ENCODE peak calls at places on chromosomes 5 and 9, in four cellular contexts. One of them, this sample, is unnamed.

GRCh38 chr9:124297553-124297905 is 39.8 kb downstream of the NEK6 start:
- DNase-seq in IMR-90: peak
- DNase-seq in neuronal stem cell: no peak
- DNase-seq in H1: peak
- DNase-seq in this sample: peak

GRCh38 chr5:65288657-65289056 is 193.1 kb downstream of the ADAMTS6 start:
- DNase-seq in neuronal stem cell: no peak
- DNase-seq in IMR-90: no peak
- DNase-seq in H1: no peak
- DNase-seq in this sample: no peak

GRCh38 chr9:27125936-27126335 is 16.9 kb downstream of the TEK start:
- DNase-seq in H1: no peak
- DNase-seq in neuronal stem cell: no peak
- DNase-seq in IMR-90: peak
- DNase-seq in this sample: no peak

GRCh38 chr9:117377046-117377445 is 37.8 kb downstream of the ASTN2 start:
- DNase-seq in neuronal stem cell: no peak
- DNase-seq in H1: no peak
- DNase-seq in IMR-90: no peak
- DNase-seq in this sample: peak

GRCh38 chr5:167595196-167595595 is 696.2 kb upstream of the WWC1 start:
- DNase-seq in neuronal stem cell: no peak
- DNase-seq in IMR-90: no peak
- DNase-seq in H1: no peak
- DNase-seq in this sample: no peak

GRCh38 chr9:18861599-18862546 is 171.1 kb downstream of the SAXO1 start:
- DNase-seq in neuronal stem cell: peak
- DNase-seq in IMR-90: peak
- DNase-seq in H1: peak
- DNase-seq in this sample: peak

GRCh38 chr5:55220433-55221185 is 6.5 kb downstream of the MCIDAS start:
- DNase-seq in neuronal stem cell: no peak
- DNase-seq in H1: peak
- DNase-seq in IMR-90: no peak
- DNase-seq in this sample: peak

GRCh38 chr5:10452768-10453331 is 11.2 kb downstream of the ROPN1L start:
- DNase-seq in neuronal stem cell: peak
- DNase-seq in IMR-90: peak
- DNase-seq in H1: no peak
- DNase-seq in this sample: peak

GRCh38 chr5:12460493-12461261 is 556.4 kb upstream of the CTNND2 start:
- DNase-seq in neuronal stem cell: no peak
- DNase-seq in IMR-90: no peak
- DNase-seq in H1: no peak
- DNase-seq in this sample: no peak

GRCh38 chr5:157732130-157732783 is 1.0 kb downstream of the THG1L start:
- DNase-seq in H1: no peak
- DNase-seq in neuronal stem cell: no peak
- DNase-seq in IMR-90: no peak
- DNase-seq in this sample: no peak

GRCh38 chr5:157734466-157734865 is 3.2 kb downstream of the THG1L start:
- DNase-seq in H1: no peak
- DNase-seq in neuronal stem cell: no peak
- DNase-seq in IMR-90: no peak
- DNase-seq in this sample: no peak

GRCh38 chr5:157731272-157732129 is at the start of gene THG1L:
- DNase-seq in H1: peak
- DNase-seq in IMR-90: peak
- DNase-seq in neuronal stem cell: peak
- DNase-seq in this sample: peak

GRCh38 chr5:157730900-157731271 is 334 bp upstream of the THG1L start:
- DNase-seq in H1: no peak
- DNase-seq in neuronal stem cell: no peak
- DNase-seq in IMR-90: no peak
- DNase-seq in this sample: no peak

DNA sequence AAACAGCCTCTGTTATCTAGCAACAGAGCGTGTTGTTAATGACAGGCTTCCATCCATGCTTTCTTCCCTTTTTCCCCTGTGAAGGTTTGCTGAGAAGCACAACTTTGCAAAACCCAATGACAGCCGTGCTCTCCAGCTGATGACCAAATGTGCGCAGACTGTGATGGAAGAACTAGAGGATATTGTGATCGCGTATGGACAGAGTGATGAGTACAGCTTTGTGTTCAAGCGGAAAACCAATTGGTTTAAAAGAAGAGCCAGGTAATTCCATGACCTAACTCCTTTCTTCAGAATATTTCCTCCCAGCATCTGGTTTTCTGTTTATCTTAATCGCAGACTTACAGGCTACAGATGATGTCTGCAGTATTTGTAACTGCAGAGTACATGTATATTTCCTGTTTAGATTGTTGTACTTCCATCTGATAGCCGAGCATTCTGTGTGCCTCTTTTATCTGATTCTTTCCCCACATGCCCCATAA is 1.6 kb downstream of the THG1L start:
- DNase-seq in H1: no peak
- DNase-seq in IMR-90: no peak
- DNase-seq in neuronal stem cell: no peak
- DNase-seq in this sample: no peak
- H3K4me2 ChIP-seq in H1: no peak
- H3K4me2 ChIP-seq in IMR-90: no peak
- H3K4me2 ChIP-seq in neuronal stem cell: no peak
- H3K4me2 ChIP-seq in this sample: no peak

DNA sequence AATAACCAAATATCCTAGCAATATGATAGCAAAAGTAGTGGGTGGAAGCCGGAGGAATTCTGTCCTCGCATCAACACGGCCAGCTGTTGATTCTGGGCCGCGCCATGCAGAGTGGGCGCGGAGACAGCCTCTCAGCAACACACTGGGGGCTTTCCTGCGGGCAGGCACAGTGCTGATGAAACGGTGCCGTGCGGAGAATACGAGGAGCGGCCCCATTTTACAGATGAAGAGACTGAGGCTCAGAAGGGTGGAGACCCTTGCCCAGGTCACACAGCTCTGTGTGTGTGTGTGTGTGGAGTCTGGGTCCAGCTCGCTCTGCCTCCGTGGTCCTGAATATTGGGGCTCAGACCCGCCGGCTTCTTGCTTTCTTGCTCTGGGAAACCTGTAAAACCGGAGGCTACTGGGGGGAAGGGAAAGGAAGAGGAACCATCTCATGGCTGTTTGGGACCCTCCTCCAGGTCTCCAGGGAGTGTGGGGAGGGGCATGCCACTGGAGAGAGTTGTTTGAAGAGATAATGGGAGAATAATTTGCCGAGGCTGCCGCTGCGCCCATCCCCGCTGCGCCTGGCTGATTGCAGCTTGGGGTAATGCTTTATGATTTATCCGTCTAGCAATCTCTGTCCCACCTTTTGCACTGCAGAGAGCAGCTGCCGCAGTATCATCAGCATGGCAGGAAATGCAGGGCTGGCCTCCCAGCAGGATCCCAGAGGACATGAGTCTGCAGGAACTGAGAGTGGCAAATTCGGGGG is 36.6 kb downstream of the NCS1 start:
- DNase-seq in IMR-90: no peak
- DNase-seq in neuronal stem cell: no peak
- DNase-seq in H1: peak
- DNase-seq in this sample: no peak
- H3K4ac ChIP-seq in IMR-90: no peak
- H3K4ac ChIP-seq in neuronal stem cell: no peak
- H3K4ac ChIP-seq in H1: no peak
- H3K4ac ChIP-seq in this sample: no peak

DNA sequence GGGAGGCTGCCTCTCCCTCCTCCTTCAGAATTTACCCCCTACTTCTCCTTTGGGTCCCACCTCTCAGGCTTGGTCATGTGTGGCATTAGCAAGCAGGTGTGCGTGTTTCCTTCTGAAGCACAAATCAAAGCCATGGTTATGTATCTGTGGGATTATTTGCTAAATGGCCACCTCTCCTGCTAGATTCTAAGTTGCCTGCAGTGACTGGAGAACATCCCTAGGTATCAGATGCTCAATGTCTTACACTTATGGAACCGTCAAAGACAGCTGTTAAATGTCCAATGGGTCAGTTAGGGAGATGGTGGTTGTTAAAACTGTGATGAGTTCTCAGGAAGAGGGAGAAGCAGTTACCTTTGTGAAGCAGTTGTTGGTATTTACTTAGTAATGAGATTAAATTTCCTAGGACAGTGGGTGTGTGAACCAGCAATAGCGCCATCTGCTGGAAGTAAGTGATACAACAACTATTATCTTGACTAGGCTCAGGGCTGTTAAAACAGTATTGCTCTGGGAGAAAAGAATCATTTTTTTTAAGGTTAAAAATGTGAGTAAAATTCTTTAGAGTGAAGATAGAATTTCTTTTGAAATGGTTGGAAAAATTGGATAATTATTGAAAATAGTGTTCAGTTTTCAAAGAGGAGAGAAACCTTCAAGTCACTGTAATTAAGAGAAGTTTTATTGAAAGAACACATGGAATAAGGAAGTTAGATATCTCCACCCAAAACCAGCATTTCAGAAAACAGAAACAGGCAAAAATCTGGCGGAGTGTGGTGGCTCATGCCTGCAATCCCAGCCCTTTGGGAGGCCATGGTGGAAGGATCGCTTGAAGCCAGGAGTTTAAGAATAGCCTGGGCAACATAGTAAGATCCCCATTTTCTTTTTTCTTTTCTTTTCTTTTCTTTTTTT is 71.3 kb downstream of the TMC1 start:
- DNase-seq in IMR-90: peak
- DNase-seq in H1: peak
- DNase-seq in neuronal stem cell: peak
- DNase-seq in this sample: peak
- H3K4me2 ChIP-seq in IMR-90: no peak
- H3K4me2 ChIP-seq in H1: no peak
- H3K4me2 ChIP-seq in neuronal stem cell: no peak
- H3K4me2 ChIP-seq in this sample: no peak

GRCh38 chr5:1634337-1634661 is 110.5 kb upstream of the LPCAT1 start:
- DNase-seq in neuronal stem cell: no peak
- DNase-seq in H1: no peak
- DNase-seq in IMR-90: no peak
- DNase-seq in this sample: no peak
- H3K4ac ChIP-seq in neuronal stem cell: peak
- H3K4ac ChIP-seq in H1: no peak
- H3K4ac ChIP-seq in IMR-90: peak
- H3K4ac ChIP-seq in this sample: no peak

GRCh38 chr9:107336718-107337360 is 53.8 kb downstream of the RAD23B start:
- DNase-seq in neuronal stem cell: no peak
- DNase-seq in H1: no peak
- DNase-seq in IMR-90: peak
- DNase-seq in this sample: no peak

GRCh38 chr9:107338911-107339659 is 56.0 kb downstream of the RAD23B start:
- DNase-seq in neuronal stem cell: no peak
- DNase-seq in IMR-90: no peak
- DNase-seq in H1: no peak
- DNase-seq in this sample: no peak

GRCh38 chr9:107337676-107338590 is 54.9 kb downstream of the RAD23B start:
- DNase-seq in IMR-90: no peak
- DNase-seq in H1: no peak
- DNase-seq in neuronal stem cell: no peak
- DNase-seq in this sample: no peak

GRCh38 chr9:107342762-107343161 is 59.7 kb downstream of the RAD23B start:
- DNase-seq in H1: no peak
- DNase-seq in IMR-90: no peak
- DNase-seq in neuronal stem cell: no peak
- DNase-seq in this sample: no peak

DNA sequence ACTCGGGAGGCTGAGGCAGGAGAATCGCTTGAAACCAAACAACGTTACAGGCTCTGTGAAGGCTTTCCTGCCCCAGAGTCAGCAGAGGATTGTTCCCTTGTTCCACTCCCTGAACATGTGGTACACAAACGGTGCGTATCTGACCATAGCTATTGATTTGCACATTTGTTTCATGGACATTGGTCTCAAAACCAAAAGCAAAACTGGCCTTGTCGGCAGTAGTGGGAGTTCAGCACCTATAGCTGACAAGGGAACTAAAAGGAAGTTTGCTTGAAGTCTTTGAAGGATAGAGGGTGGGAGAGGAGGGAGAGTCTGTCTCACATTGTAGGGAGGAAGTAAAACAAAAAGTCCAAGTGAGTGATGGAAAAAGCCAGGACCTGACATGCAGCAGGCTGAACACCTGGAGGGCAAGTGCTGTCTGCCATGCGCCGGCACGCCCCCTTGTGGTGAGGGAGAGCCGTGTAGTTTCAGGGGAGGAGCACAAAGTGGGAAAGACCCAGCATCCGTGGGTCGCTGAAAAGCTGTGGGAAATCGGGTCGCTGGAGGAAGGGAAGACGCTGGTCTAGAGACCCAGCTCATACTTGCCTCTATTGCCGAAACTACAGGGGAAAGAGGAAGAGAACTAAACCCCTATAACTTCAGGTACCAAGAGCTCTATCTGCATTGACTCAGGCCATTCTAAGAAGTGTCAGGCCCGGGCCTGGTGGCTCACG is 58.0 kb downstream of the RAD23B start:
- DNase-seq in H1: peak
- DNase-seq in neuronal stem cell: peak
- DNase-seq in IMR-90: peak
- DNase-seq in this sample: peak
- H3K4me2 ChIP-seq in H1: no peak
- H3K4me2 ChIP-seq in neuronal stem cell: no peak
- H3K4me2 ChIP-seq in IMR-90: no peak
- H3K4me2 ChIP-seq in this sample: no peak

GRCh38 chr5:132410451-132411381 is 41.2 kb downstream of the SLC22A5 start:
- DNase-seq in H1: peak
- DNase-seq in neuronal stem cell: peak
- DNase-seq in IMR-90: peak
- DNase-seq in this sample: peak

GRCh38 chr5:132408456-132408855 is 38.9 kb downstream of the SLC22A5 start:
- DNase-seq in neuronal stem cell: no peak
- DNase-seq in IMR-90: no peak
- DNase-seq in H1: no peak
- DNase-seq in this sample: no peak

GRCh38 chr5:132413567-132413966 is 44.1 kb downstream of the SLC22A5 start:
- DNase-seq in neuronal stem cell: no peak
- DNase-seq in H1: no peak
- DNase-seq in IMR-90: no peak
- DNase-seq in this sample: no peak

GRCh38 chr5:132408965-132409364 is 39.5 kb downstream of the SLC22A5 start:
- DNase-seq in neuronal stem cell: no peak
- DNase-seq in H1: no peak
- DNase-seq in IMR-90: no peak
- DNase-seq in this sample: no peak

DNA sequence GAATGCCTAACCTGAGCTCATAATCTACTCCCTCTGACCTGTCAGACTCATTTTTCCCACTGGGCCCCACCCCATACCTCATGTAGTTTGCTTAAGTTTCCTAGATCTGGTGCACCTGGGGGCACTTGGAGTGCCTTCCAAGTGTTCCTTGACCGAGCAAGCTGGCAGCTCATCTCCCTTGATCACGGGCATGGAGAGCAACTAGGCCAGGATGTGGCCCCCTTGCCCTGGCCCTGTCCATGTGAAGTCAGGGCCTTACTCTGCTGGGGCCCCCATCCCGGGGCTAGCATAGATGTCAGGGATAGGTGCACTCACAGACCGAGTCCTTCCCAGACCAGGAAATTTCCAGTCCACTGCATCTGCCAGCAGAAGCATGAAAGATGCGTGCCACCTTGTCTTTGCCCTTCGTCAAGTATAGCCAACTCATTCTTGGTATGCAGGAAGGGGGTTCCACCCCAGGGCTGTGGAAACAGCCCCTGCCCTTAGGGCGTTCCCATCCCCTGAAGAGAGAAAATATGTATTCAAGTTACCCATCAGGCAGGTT is 41.9 kb downstream of the SLC22A5 start:
- DNase-seq in neuronal stem cell: no peak
- DNase-seq in IMR-90: no peak
- DNase-seq in H1: no peak
- DNase-seq in this sample: no peak
- H3K4ac ChIP-seq in neuronal stem cell: no peak
- H3K4ac ChIP-seq in IMR-90: peak
- H3K4ac ChIP-seq in H1: no peak
- H3K4ac ChIP-seq in this sample: no peak